ENCODE peak calls at places on chromosome 13, in seven cellular contexts. A is neural progenitor cell, T is lower lobe of right lung, M is prostate gland, P is Panc1, Q is astrocyte, G is lung. E is an unnamed sample.

GRCh38 chr13:45715351-45715750 is 13.2 kb downstream of the CBY2 start:
- DNase-seq in G (no peak), T (no peak), Q (no peak), M (no peak), A (no peak), P (no peak), E (no peak)

GRCh38 chr13:79805317-79805716 is 324.4 kb downstream of the NDFIP2 start:
- DNase-seq in T (no peak), G (no peak), Q (no peak), M (no peak), A (peak; percentile 15), P (no peak), E (no peak)

GRCh38 chr13:109494955-109495354 is 291.4 kb downstream of the IRS2 start:
- DNase-seq in A (no peak), M (peak; percentile 60), Q (peak; percentile 81), G (no peak), T (no peak), P (no peak), E (no peak)

GRCh38 chr13:71115301-71115700 is 751.7 kb downstream of the DACH1 start:
- DNase-seq in P (no peak), M (no peak), Q (no peak), A (peak; percentile 24), G (no peak), T (no peak), E (no peak)

GRCh38 chr13:112455476-112456059 is 79.4 kb downstream of the SPACA7 start:
- DNase-seq in M (no peak), P (no peak), G (peak; percentile 20), Q (no peak), T (no peak), A (no peak), E (no peak)

GRCh38 chr13:68540244-68540643 is 1310.1 kb upstream of the PCDH9 start:
- DNase-seq in Q (no peak), G (no peak), A (no peak), T (no peak), M (no peak), P (no peak), E (no peak)

GRCh38 chr13:23986619-23987018 is 89.3 kb upstream of the C1QTNF9B start:
- DNase-seq in G (no peak), M (no peak), A (no peak), Q (peak; percentile 99), T (no peak), P (no peak), E (no peak)

GRCh38 chr13:99828114-99828513 is 143.5 kb downstream of the ZIC5 start:
- DNase-seq in T (no peak), Q (no peak), G (no peak), P (no peak), A (no peak), M (no peak), E (no peak)

GRCh38 chr13:27638521-27638920 is 16.8 kb downstream of the POLR1D start:
- DNase-seq in M (no peak), T (no peak), Q (peak; percentile 32), A (no peak), P (no peak), G (no peak), E (no peak)

GRCh38 chr13:110047511-110047910 is 259.4 kb downstream of the COL4A1 start:
- DNase-seq in A (no peak), T (peak; percentile 83), G (peak; percentile 90), P (no peak), M (peak; percentile 30), Q (peak; percentile 99), E (peak; percentile 78)

GRCh38 chr13:82747948-82748347 is 1134.3 kb downstream of the SLITRK1 start:
- DNase-seq in M (no peak), T (no peak), A (no peak), Q (peak; percentile 45), G (no peak), P (no peak), E (no peak)

GRCh38 chr13:22114630-22115311 is 443.9 kb downstream of the FGF9 start:
- DNase-seq in Q (no peak), G (no peak), P (no peak), T (peak; percentile 60), M (no peak), A (no peak), E (no peak)

GRCh38 chr13:39327080-39327479 is 275.9 kb downstream of the LHFPL6 start:
- DNase-seq in M (no peak), T (no peak), G (no peak), A (peak; percentile 61), P (no peak), Q (no peak), E (no peak)

GRCh38 chr13:111474136-111475002 is 153.9 kb downstream of the TEX29 start:
- DNase-seq in P (peak; percentile 2), G (no peak), A (peak; percentile 74), T (no peak), Q (peak; percentile 6), M (no peak), E (no peak)

GRCh38 chr13:110713981-110714797 is 689 bp downstream of the ING1 start:
- DNase-seq in G (peak; percentile 58), Q (no peak), P (no peak), A (peak; percentile 74), T (peak; percentile 75), M (peak; percentile 36), E (peak; percentile 70)

GRCh38 chr13:76737526-76737925 is 148.7 kb downstream of the KCTD12 start:
- DNase-seq in A (no peak), Q (no peak), T (no peak), P (no peak), M (no peak), G (no peak), E (no peak)

GRCh38 chr13:57823704-57824103 is 192.2 kb downstream of the PCDH17 start:
- DNase-seq in G (no peak), M (no peak), P (no peak), A (no peak), T (no peak), Q (no peak), E (no peak)

GRCh38 chr13:28059214-28059613 is 41.2 kb downstream of the FLT3 start:
- DNase-seq in P (no peak), M (no peak), G (no peak), Q (no peak), T (no peak), A (peak; percentile 62), E (peak; percentile 78)

GRCh38 chr13:99658266-99658991 is 157.2 kb downstream of the TM9SF2 start:
- DNase-seq in G (peak; percentile 40), T (peak; percentile 65), P (no peak), A (peak; percentile 83), M (peak; percentile 14), Q (peak; percentile 33), E (peak; percentile 54)

DNA sequence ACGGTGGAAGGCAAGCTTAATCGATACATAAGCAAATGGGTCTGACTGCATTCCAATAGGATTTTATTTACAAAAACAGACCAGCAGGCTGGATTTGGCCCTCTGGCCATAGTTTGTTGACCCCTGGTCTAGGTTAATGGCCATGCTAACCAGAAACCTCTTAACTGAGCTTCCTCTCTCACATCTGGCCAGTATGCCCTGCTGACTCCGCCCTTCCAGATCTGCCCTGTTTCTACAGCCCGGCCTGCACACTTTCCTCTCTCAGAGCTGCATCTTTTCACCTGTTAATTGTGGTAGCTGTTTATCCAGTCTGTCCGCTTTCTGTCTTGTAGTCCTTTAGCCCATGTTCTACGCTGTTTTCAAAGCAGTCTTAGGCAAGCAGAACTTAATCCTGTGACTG is 25.6 kb downstream of the EDNRB start:
- DNase-seq in M (no peak), T (no peak), A (no peak), G (no peak), P (no peak), Q (no peak), E (no peak)
- H3K27ac ChIP-seq in M (no peak overlapping the region), T (no peak overlapping the region), A (no peak overlapping the region), G (no peak overlapping the region), P (no peak overlapping the region), Q (no peak overlapping the region), E (no peak overlapping the region)

GRCh38 chr13:41005709-41006108 is 13.4 kb downstream of the ELF1 start:
- DNase-seq in P (no peak), Q (no peak), T (no peak), G (no peak), A (no peak), M (no peak), E (no peak)

GRCh38 chr13:41007359-41008118 is 11.6 kb downstream of the ELF1 start:
- DNase-seq in M (no peak), Q (no peak), A (peak; percentile 34), P (no peak), T (no peak), G (no peak), E (no peak)

GRCh38 chr13:41006951-41007350 is 12.2 kb downstream of the ELF1 start:
- DNase-seq in G (no peak), Q (no peak), P (no peak), A (no peak), M (no peak), T (no peak), E (no peak)

GRCh38 chr13:41004875-41005693 is 14.0 kb downstream of the ELF1 start:
- DNase-seq in Q (no peak), T (no peak), G (no peak), P (no peak), A (no peak), M (no peak), E (no peak)

DNA sequence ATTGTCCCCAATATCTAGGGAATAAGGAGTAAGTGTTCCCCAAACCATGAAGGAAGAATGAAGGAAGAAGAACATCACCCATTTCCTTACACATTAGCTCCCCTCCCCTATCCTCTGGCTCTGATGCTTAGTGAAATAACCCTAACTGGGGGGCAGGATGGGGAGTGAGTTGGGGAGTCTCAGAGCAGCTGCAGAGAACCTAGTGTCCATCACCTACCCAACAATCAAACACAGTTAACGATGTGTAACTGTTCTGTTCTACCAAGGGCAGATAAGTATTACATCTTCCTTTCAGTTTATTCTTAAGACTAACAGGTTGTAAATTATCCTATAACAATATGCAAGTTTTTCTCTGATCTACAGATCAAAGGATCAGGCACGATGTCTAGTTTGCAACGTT is 12.8 kb downstream of the ELF1 start:
- DNase-seq in Q (no peak), A (no peak), P (no peak), T (no peak), M (no peak), G (no peak), E (no peak)
- H3K4me3 ChIP-seq in Q (no peak overlapping the region), A (no peak overlapping the region), P (no peak overlapping the region), T (no peak overlapping the region), M (no peak overlapping the region), G (no peak overlapping the region), E (no peak overlapping the region)

DNA sequence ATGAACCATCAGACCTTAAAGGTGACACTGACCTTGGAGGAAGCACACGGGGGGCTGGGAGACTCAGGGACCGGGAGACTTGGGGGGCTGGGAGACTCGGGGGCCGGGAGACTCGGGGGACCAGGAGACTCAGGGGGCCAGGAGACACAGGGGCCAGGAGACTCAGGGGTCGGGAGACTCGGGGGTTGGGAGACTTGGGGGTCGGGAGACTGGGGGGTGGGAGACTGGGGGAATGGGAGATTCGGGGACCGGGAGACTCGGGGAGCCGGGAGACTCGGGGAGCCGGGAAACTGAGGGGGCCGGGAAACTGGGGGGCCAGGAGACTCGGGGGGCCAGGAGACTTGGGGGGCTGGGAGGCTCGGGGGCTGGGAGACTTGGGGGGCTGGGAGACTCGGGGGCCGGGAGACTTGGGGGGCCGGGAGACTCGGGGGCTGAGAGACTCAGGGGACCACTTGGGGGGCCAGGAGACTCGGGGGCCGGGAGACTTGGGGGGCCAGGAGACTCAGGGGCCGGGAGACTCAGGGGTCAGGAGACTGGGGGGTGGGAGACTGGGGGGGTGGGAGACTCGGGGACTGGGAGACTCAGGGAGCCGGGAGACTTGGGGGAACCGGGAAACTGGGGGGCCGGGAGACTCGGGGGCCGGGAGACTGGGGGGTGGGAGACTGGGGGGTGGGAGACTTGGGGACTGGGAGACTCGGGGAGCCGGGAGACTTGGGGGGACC is 62.9 kb downstream of the RASA3 start:
- DNase-seq in P (no peak), A (no peak), T (no peak), M (no peak), G (no peak), Q (no peak), E (no peak)
- H3K27ac ChIP-seq in P (peak overlapping the region; percentile 98), A (no peak overlapping the region), T (peak overlapping the region; percentile 88), M (no peak overlapping the region), G (no peak overlapping the region), Q (no peak overlapping the region), E (no peak overlapping the region)

GRCh38 chr13:20119960-20120359 is 40.9 kb downstream of the GJA3 start:
- DNase-seq in G (no peak), P (no peak), A (no peak), M (no peak), Q (no peak), T (no peak), E (no peak)
- H3K4me3 ChIP-seq in G (no peak overlapping the region), P (peak overlapping the region; percentile 68), A (no peak overlapping the region), M (no peak overlapping the region), Q (no peak overlapping the region), T (no peak overlapping the region), E (no peak overlapping the region)